ENCODE peak calls at places on chromosomes 3 and 15, in five cellular contexts. X is CD8-positive, alpha-beta memory T cell; K is right lobe of liver; N is heart left ventricle; B is GM23248. Q is an unnamed sample.

GRCh38 chr15:96353931-96354730 is 23.6 kb downstream of the NR2F2 start:
- DNase-seq in K (peak; percentile 67), N (peak; percentile 53), X (no peak), B (peak; percentile 71), Q (no peak)

GRCh38 chr3:45753095-45753494 is 43.2 kb downstream of the SLC6A20 start:
- DNase-seq in X (no peak), K (no peak), N (no peak), B (peak; percentile 15), Q (no peak)

GRCh38 chr3:152728346-152728980 is 106.5 kb upstream of the P2RY1 start:
- DNase-seq in K (no peak), B (peak; percentile 10), X (no peak), N (no peak), Q (no peak)

GRCh38 chr3:31775383-31775782 is 205.7 kb downstream of the OSBPL10 start:
- DNase-seq in X (no peak), B (peak; percentile 56), N (no peak), K (no peak), Q (no peak)

GRCh38 chr15:70801111-70801510 is 37.8 kb upstream of the UACA start:
- DNase-seq in X (no peak), N (no peak), K (no peak), B (no peak), Q (no peak)

GRCh38 chr3:159928692-159929091 is 59.9 kb upstream of the IL12A start:
- DNase-seq in N (no peak), X (no peak), B (peak; percentile 98), K (no peak), Q (no peak)

GRCh38 chr15:84979651-84980050 is 2.0 kb upstream of the PDE8A start:
- DNase-seq in X (no peak), N (peak; percentile 43), B (no peak), K (peak; percentile 55), Q (peak; percentile 70)

GRCh38 chr15:40567111-40567510 is 2.0 kb upstream of the RPUSD2 start:
- DNase-seq in K (no peak), N (no peak), X (no peak), B (no peak), Q (no peak)

GRCh38 chr3:79380581-79380980 is 387.2 kb downstream of the ROBO1 start:
- DNase-seq in K (no peak), B (peak; percentile 48), X (no peak), N (no peak), Q (no peak)

GRCh38 chr3:98602078-98602678 is 8.8 kb upstream of the CPOX start:
- DNase-seq in B (peak; percentile 78), X (no peak), K (peak; percentile 47), N (peak; percentile 41), Q (peak; percentile 55)

GRCh38 chr15:61415617-61416120 is 186.6 kb upstream of the RORA start:
- DNase-seq in X (no peak), K (no peak), B (no peak), N (no peak), Q (no peak)

GRCh38 chr3:115834068-115834467 is 210.8 kb downstream of the GAP43 start:
- DNase-seq in X (no peak), N (no peak), K (no peak), B (peak; percentile 88), Q (no peak)

GRCh38 chr15:34783986-34784385 is 11.4 kb downstream of the ACTC1 start:
- DNase-seq in X (no peak), K (no peak), N (no peak), B (no peak), Q (no peak)

GRCh38 chr3:42189071-42189470 is 76.9 kb downstream of the CCK start:
- DNase-seq in B (no peak), K (no peak), N (no peak), X (no peak), Q (no peak)

GRCh38 chr3:42191443-42191747 is 74.6 kb downstream of the CCK start:
- DNase-seq in B (no peak), K (no peak), N (no peak), X (no peak), Q (no peak)

GRCh38 chr3:42192334-42193200 is 73.4 kb downstream of the CCK start:
- DNase-seq in B (peak; percentile 29), K (no peak), X (no peak), N (no peak), Q (no peak)

GRCh38 chr3:42189746-42190145 is 76.2 kb downstream of the CCK start:
- DNase-seq in B (no peak), N (no peak), K (peak; percentile 74), X (no peak), Q (no peak)

DNA sequence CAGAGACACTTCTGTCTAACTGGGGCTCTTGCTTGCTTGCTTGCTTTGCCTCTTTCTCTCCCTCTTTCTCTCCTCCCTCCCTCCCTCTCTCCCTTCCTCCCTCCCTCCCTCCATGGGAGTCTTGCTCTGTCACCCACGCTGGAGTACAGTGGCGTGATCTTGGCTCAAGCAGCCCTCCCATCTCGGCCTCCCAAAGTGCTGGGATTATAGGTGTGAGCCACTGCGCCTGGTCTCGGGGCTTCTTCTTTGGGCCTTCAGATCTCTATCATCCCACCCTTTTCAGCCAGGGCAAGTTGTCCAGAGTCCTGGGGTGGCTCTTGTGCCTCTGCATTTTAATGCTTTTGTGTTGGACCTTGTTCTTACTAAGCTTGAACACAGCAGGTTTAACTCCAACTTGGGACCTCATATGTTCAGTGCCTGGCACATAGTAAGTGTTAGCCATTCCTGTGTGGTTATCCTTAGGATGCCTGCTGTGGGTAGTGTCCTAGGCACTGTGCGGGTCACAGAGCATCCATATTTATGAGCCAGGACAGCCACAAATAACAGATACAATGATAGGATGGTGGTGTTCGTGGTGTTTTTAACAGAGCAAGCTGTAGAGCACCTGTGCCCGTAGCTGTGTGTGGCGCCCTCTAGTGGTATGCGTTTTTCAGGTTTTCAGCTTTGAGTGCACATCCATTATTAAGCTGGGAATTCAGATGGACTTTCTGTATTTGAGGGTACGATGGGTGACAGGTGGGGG is 75.1 kb downstream of the CCK start:
- DNase-seq in B (peak; percentile 59), N (peak; percentile 61), K (peak; percentile 73), X (peak; percentile 68), Q (no peak)
- H3K4me1 ChIP-seq in B (no peaks in the 10 kb centered on the region), N (peaks cover 53% of the 10 kb centered on the region), K (peaks cover 15% of the 10 kb centered on the region), X (no peaks in the 10 kb centered on the region), Q (no peaks in the 10 kb centered on the region)

GRCh38 chr15:66292261-66293084 is 895 bp upstream of the DIS3L start:
- DNase-seq in K (no peak), B (no peak), X (no peak), N (no peak), Q (no peak)
- H3K4me1 ChIP-seq in K (peaks cover 17% of the 10 kb centered on the region), B (peaks cover 21% of the 10 kb centered on the region), X (peaks cover 35% of the 10 kb centered on the region), N (peaks cover 36% of the 10 kb centered on the region), Q (peaks cover 25% of the 10 kb centered on the region)

GRCh38 chr15:54082836-54083492 is 104.7 kb downstream of the UNC13C start:
- DNase-seq in X (no peak), B (peak; percentile 10), N (no peak), K (no peak), Q (no peak)
- H3K4me1 ChIP-seq in X (no peaks in the 10 kb centered on the region), B (no peaks in the 10 kb centered on the region), N (no peaks in the 10 kb centered on the region), K (no peaks in the 10 kb centered on the region), Q (no peaks in the 10 kb centered on the region)

DNA sequence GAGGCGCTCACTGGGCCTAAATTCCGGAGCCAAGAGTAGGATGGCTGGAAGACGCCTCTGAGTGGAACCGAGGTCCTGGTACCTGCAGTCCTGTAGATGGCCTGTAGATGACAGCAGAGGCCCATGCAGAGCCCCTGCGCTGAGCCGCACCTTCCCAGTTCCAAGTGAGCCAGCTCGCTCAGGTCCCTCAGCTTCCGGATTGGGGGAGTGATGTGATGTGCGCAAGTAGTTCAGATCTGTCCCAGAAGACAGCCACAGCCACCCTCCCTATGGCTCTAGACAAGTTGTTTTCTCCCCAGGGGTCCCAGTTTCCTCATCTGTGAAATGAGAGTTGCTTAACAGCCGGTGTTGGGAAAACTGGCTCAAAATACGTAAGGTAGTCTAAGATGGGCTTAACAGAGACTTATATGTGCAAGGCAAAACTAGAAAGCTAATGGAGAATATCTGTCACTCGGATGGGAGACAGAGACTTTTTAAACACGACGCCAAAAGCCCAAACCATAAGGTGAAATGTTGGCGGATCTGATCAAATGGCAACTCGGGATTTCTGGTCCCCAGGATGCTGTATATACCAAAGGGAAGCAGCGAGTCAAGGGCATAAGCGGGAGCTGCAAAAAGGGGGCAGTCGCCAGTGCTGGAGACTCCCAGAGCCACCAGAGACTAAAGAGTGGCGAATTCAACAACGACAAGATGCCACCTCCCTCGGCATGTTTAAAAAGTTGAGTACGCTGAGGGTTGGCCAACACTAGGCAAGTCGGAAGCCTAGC is 765 bp upstream of the MAPKAPK3 start:
- DNase-seq in K (peak; percentile 84), N (peak; percentile 85), B (peak; percentile 92), X (peak; percentile 86), Q (peak; percentile 90)
- H3K4me1 ChIP-seq in K (peaks cover 31% of the 10 kb centered on the region), N (peaks cover 61% of the 10 kb centered on the region), B (peaks cover 20% of the 10 kb centered on the region), X (peaks cover 68% of the 10 kb centered on the region), Q (peaks cover 22% of the 10 kb centered on the region)

DNA sequence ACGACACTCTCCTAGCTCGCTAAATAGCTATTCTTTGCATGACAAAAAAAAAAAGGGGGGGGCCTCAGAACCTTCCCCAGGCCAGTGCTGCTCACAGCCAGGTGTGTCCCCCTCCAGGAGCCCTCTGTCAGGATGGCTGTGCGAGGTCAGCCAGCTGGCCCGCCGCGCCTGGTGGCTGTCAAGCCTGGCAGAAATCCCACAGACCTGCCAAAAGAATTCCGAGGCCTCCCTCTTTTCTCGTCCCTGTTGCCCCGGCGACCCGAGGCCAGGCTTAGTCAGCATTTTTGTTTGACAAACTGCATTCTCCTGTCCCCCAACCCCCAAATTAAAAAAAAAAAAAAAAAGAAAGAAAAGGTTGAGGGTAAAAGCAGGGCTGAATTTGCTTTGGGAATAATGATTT is 61.9 kb downstream of the TM4SF4 start:
- DNase-seq in B (peak; percentile 60), N (peak; percentile 80), X (no peak), K (peak; percentile 94), Q (no peak)
- H3K4me1 ChIP-seq in B (peaks cover 79% of the 10 kb centered on the region), N (peaks cover 45% of the 10 kb centered on the region), X (no peaks in the 10 kb centered on the region), K (peaks cover 13% of the 10 kb centered on the region), Q (no peaks in the 10 kb centered on the region)

DNA sequence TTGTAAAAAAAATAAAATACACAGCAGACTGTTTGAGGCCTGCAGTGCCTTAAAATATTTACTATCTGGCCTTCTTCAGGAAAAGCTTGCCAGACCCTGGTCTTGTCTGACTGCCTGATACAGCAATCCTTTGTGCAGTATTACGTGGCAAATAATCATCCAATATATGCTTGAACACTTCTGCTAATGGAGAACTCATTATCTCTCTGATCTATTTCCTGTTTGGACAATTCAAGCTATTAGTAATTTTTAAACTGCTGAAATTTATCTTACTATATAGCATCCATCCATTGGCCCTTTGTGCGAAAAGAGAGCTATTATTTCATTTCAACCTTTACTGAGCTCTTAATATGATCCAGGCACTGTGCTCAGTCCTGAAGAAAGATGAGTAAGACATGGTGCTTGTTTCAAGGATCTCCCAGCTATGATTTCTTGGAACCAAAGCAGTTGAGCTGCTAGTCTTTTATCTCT is 15.9 kb downstream of the ATG7 start:
- DNase-seq in X (no peak), B (peak; percentile 79), K (no peak), N (no peak), Q (no peak)
- H3K4me1 ChIP-seq in X (peaks cover 50% of the 10 kb centered on the region), B (peaks cover 51% of the 10 kb centered on the region), K (no peaks in the 10 kb centered on the region), N (peaks cover 46% of the 10 kb centered on the region), Q (peaks cover 9% of the 10 kb centered on the region)

DNA sequence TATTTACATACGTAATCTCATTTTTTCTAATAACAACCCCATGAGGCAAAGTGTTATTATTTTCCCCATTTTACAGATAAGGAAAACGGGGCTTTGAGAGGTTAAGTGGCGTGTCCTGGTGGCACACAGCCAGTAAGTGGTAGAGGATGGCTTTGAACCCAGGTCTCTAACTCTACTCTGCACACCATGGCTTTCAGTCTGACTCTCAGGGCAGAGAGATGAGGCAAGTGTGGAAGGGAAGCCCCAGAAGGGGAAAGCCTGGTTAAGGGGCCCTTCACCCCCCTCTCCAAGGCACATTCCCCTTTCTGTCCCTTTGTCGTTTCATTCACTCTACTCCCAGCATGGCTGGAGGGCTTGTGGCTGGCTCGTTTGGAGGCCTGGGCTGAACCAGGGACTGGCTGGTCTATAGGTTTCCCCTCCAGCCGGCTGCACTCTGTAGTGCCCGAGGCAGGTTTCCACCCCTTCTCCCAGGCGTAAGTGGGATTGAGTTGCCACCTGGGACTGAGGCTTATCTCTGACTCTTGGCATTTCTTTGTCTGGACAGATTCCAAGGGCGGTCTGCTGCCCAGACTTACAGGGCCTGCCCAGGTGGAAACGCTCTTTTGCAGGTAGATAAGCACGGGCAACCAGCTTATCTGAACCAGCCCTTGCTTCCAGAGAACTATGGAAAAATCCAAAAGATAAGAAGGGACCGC is 12.1 kb downstream of the SEMA4B start:
- DNase-seq in B (no peak), X (no peak), N (no peak), K (no peak), Q (peak; percentile 69)
- H3K4me1 ChIP-seq in B (no peaks in the 10 kb centered on the region), X (peaks cover 10% of the 10 kb centered on the region), N (peaks cover 42% of the 10 kb centered on the region), K (peaks cover 32% of the 10 kb centered on the region), Q (peaks cover 39% of the 10 kb centered on the region)